ENCODE peak calls at places on chromosomes 5 and 9, in eight cellular contexts. H, K, G, S, O, P, J and F are unnamed samples.

GRCh38 chr9:124757589-124757988 is 13.5 kb downstream of the NR6A1 start:
- DNase-seq in H (no peak), K (no peak), G (no peak), S (no peak), O (no peak), P (no peak), J (no peak), F (no peak)

GRCh38 chr5:32230356-32231099 is 56.4 kb upstream of the GOLPH3 start:
- DNase-seq in H (no peak), K (no peak), G (no peak), S (no peak), O (no peak), P (peak), J (no peak), F (no peak)

GRCh38 chr5:10746711-10747110 is 14.3 kb downstream of the DAP start:
- DNase-seq in H (no peak), K (no peak), G (no peak), S (no peak), O (no peak), P (peak), J (no peak), F (no peak)

GRCh38 chr5:178899289-178899688 is 3.6 kb downstream of the ZFP2 start:
- DNase-seq in H (no peak), K (no peak), G (no peak), S (no peak), O (no peak), P (no peak), J (no peak), F (no peak)

GRCh38 chr9:135669616-135670285 is 6.6 kb downstream of the LCN9 start:
- DNase-seq in H (no peak), K (no peak), G (no peak), S (no peak), O (no peak), P (no peak), J (peak), F (no peak)

GRCh38 chr5:155529366-155529765 is 515.8 kb downstream of the KIF4B start:
- DNase-seq in H (peak), K (no peak), G (no peak), S (no peak), O (no peak), P (no peak), J (peak), F (no peak)

GRCh38 chr9:86304236-86304730 is 21.9 kb upstream of the ISCA1 start:
- DNase-seq in H (no peak), K (no peak), G (no peak), S (no peak), O (no peak), P (no peak), J (no peak), F (no peak)

GRCh38 chr5:121006206-121006605 is 542.1 kb downstream of the PRR16 start:
- DNase-seq in H (no peak), K (no peak), G (no peak), S (no peak), O (no peak), P (no peak), J (no peak), F (no peak)

GRCh38 chr5:55360190-55360589 is 52.4 kb downstream of the MTREX start:
- DNase-seq in H (peak), K (no peak), G (no peak), S (no peak), O (peak), P (no peak), J (no peak), F (no peak)

GRCh38 chr5:14108170-14108996 is 34.8 kb upstream of the TRIO start:
- DNase-seq in H (peak), K (peak), G (peak), S (peak), O (peak), P (peak), J (no peak), F (peak)

DNA sequence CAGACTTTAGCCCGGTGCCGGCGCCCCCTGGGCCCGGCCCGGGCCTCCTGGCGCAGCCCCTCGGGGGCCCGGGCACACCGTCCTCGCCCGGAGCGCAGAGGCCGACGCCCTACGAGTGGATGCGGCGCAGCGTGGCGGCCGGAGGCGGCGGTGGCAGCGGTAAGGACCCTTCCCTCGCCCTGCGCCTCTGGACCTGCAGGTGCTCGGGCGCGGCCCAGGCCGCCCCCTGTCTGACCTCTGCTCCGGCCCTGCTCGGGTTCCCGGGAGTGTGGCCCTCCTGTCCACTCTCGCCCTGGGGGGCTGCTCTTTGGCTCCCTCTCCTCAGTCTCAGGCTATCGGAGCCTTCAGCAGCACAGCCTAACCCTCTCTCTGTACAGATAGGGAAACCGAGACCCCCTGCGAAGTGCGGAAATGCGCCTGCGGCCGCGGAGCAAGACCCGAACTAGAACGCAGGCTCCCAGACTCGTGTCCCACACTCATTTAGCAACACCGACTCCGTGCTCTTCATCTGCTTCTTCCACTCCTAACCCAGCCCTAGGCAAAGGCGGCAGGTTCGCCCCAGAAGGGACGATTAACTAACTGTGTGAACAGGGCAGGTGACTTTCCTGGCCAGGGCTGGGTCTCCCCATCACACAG is 703 bp downstream of the CDX1 start:
- DNase-seq in H (no peak), K (no peak), G (no peak), S (no peak), O (no peak), P (no peak), J (no peak), F (no peak)
- H3K4me3 ChIP-seq in H (no peak), K (no peak), G (no peak), S (no peak), O (no peak), P (no peak), J (no peak), F (no peak)

GRCh38 chr5:87321605-87322004 is 53.9 kb downstream of the RASA1 start:
- DNase-seq in H (no peak), K (no peak), G (no peak), S (no peak), O (no peak), P (no peak), J (no peak), F (no peak)
- H3K4me3 ChIP-seq in H (no peak), K (no peak), G (no peak), S (no peak), O (no peak), P (no peak), J (no peak), F (no peak)

GRCh38 chr5:73564018-73564417 is 1.4 kb downstream of the ANKRA2 start:
- DNase-seq in H (no peak), K (no peak), G (no peak), S (no peak), O (no peak), P (no peak), J (no peak), F (no peak)
- H3K4me3 ChIP-seq in H (peak), K (peak), G (peak), S (no peak), O (peak), P (peak), J (peak), F (peak)

GRCh38 chr9:19690128-19690527 is 98.7 kb downstream of the SLC24A2 start:
- DNase-seq in H (peak), K (no peak), G (no peak), S (no peak), O (no peak), P (no peak), J (no peak), F (no peak)
- H3K4me3 ChIP-seq in H (no peak), K (no peak), G (no peak), S (no peak), O (no peak), P (no peak), J (no peak), F (no peak)